ENCODE peak calls at places on chromosomes 16 and 17, in four cellular contexts. E, J, M and F are unnamed samples.

GRCh38 chr16:12020007-12020406 is 43.5 kb downstream of the SNX29 start:
- DNase-seq in E (no peak), J (no peak), M (no peak), F (no peak)

GRCh38 chr17:48444531-48445247 is 14.7 kb upstream of the SKAP1 start:
- DNase-seq in E (no peak), J (no peak), M (no peak), F (no peak)

GRCh38 chr16:57281791-57282190 is 2.7 kb downstream of the PLLP start:
- DNase-seq in E (no peak), J (no peak), M (no peak), F (no peak)

GRCh38 chr17:73211745-73212144 is 18.9 kb downstream of the COG1 start:
- DNase-seq in E (no peak), J (no peak), M (peak; percentile 8), F (no peak)

GRCh38 chr16:50690177-50690576 is 3.2 kb upstream of the NOD2 start:
- DNase-seq in E (no peak), J (no peak), M (no peak), F (no peak)

GRCh38 chr17:17952691-17953090 is 19.5 kb downstream of the TOM1L2 start:
- DNase-seq in E (no peak), J (no peak), M (no peak), F (no peak)

GRCh38 chr16:25065899-25066298 is 45.6 kb upstream of the LCMT1 start:
- DNase-seq in E (no peak), J (peak; percentile 40), M (no peak), F (no peak)

GRCh38 chr17:43572368-43572980 is 26.3 kb upstream of the ETV4 start:
- DNase-seq in E (no peak), J (no peak), M (no peak), F (no peak)

GRCh38 chr17:83152221-83152744 is 72.9 kb downstream of the METRNL start:
- DNase-seq in E (no peak), J (no peak), M (no peak), F (no peak)

GRCh38 chr17:62804025-62804424 is 4.1 kb downstream of the MARCHF10 start:
- DNase-seq in E (no peak), J (no peak), M (no peak), F (no peak)

GRCh38 chr17:59381716-59382570 is 50.5 kb downstream of the YPEL2 start:
- DNase-seq in E (no peak), J (no peak), M (peak; percentile 22), F (peak; percentile 43)

GRCh38 chr17:76132574-76133338 is 8.3 kb downstream of the FOXJ1 start:
- DNase-seq in E (no peak), J (no peak), M (no peak), F (no peak)

GRCh38 chr17:57649191-57649590 is 95.9 kb downstream of the CCDC182 start:
- DNase-seq in E (no peak), J (no peak), M (no peak), F (no peak)

GRCh38 chr16:35449663-35450062 is 1990.3 kb downstream of the TP53TG3F start:
- DNase-seq in E (no peak), J (no peak), M (no peak), F (no peak)

GRCh38 chr16:12958366-12958765 is 57.0 kb downstream of the SHISA9 start:
- DNase-seq in E (no peak), J (no peak), M (no peak), F (no peak)

GRCh38 chr17:50950002-50950877 is 84.1 kb upstream of the TOB1 start:
- DNase-seq in E (peak; percentile 95), J (no peak), M (peak; percentile 86), F (peak; percentile 90)

GRCh38 chr16:66568355-66568754 is 2.1 kb downstream of the CMTM1 start:
- DNase-seq in E (no peak), J (no peak), M (no peak), F (no peak)

GRCh38 chr17:20234266-20234665 is 225.1 kb downstream of the SPECC1 start:
- DNase-seq in E (no peak), J (no peak), M (no peak), F (no peak)

GRCh38 chr17:17570798-17571716 is 20.5 kb downstream of the PEMT start:
- DNase-seq in E (no peak), J (no peak), M (no peak), F (no peak)

GRCh38 chr16:31386157-31386984 is 6.8 kb upstream of the ITGAD start:
- DNase-seq in E (peak; percentile 65), J (no peak), M (no peak), F (no peak)

GRCh38 chr16:80794071-80794470 is 10.3 kb downstream of the CDYL2 start:
- DNase-seq in E (no peak), J (no peak), M (no peak), F (no peak)

GRCh38 chr16:54526916-54527315 is 240.3 kb upstream of the IRX3 start:
- DNase-seq in E (peak; percentile 42), J (no peak), M (no peak), F (no peak)

GRCh38 chr16:85172465-85173071 is 60.3 kb upstream of the CIBAR2 start:
- DNase-seq in E (peak; percentile 46), J (no peak), M (no peak), F (no peak)

GRCh38 chr16:60731329-60731728 is 1304.9 kb downstream of the CDH8 start:
- DNase-seq in E (no peak), J (no peak), M (no peak), F (no peak)

GRCh38 chr17:46147167-46147749 is 46.0 kb downstream of the KANSL1 start:
- DNase-seq in E (no peak), J (no peak), M (no peak), F (no peak)

GRCh38 chr17:3723188-3723555 is 531 bp upstream of the HASPIN start:
- DNase-seq in E (no peak), J (no peak), M (no peak), F (no peak)

GRCh38 chr17:6108382-6108781 is 38.2 kb downstream of the WSCD1 start:
- DNase-seq in E (no peak), J (no peak), M (no peak), F (no peak)

GRCh38 chr17:40511136-40511535 is 9.7 kb upstream of the TNS4 start:
- DNase-seq in E (no peak), J (no peak), M (no peak), F (no peak)

GRCh38 chr16:68503334-68503733 is 35.8 kb upstream of the ZFP90 start:
- DNase-seq in E (peak; percentile 76), J (no peak), M (no peak), F (no peak)

GRCh38 chr17:6476834-6477210 is 32.6 kb downstream of the PIMREG start:
- DNase-seq in E (no peak), J (no peak), M (no peak), F (no peak)

GRCh38 chr16:69917311-69917710 is 33.8 kb upstream of the CLEC18A start:
- DNase-seq in E (no peak), J (no peak), M (no peak), F (no peak)

GRCh38 chr16:3992297-3993051 is 112.0 kb upstream of the CREBBP start:
- DNase-seq in E (no peak), J (no peak), M (no peak), F (no peak)

GRCh38 chr16:88894681-88895300 is 28.3 kb upstream of the PABPN1L start:
- DNase-seq in E (no peak), J (no peak), M (no peak), F (no peak)

GRCh38 chr17:29251969-29252866 is 5.6 kb downstream of the CRYBA1 start:
- DNase-seq in E (peak; percentile 32), J (no peak), M (no peak), F (no peak)

GRCh38 chr17:29407856-29408255 is 17.7 kb downstream of the TAOK1 start:
- DNase-seq in E (no peak), J (no peak), M (no peak), F (no peak)